ENCODE peak calls at places on chromosomes 6 and 20, in eight cellular contexts. J is psoas muscle, L is ovary, C is RWPE1, I is upper lobe of right lung, P is neural progenitor cell, O is retina, Q is dermis blood vessel endothelial cell. M is an unnamed sample.

GRCh38 chr6:138250513-138251247 is 32.4 kb upstream of the PBOV1 start:
- DNase-seq in J (peak), O (no peak), P (no peak), Q (peak), I (no peak), L (peak), C (peak), M (peak)

GRCh38 chr6:158287047-158287446 is 25.2 kb upstream of the TULP4 start:
- DNase-seq in L (no peak), O (no peak), J (no peak), I (no peak), Q (no peak), C (no peak), P (no peak), M (no peak)

GRCh38 chr6:40956871-40957270 is 82.2 kb downstream of the UNC5CL start:
- DNase-seq in L (no peak), P (peak), Q (no peak), O (no peak), I (no peak), J (no peak), C (no peak), M (no peak)

GRCh38 chr20:53795170-53795569 is 201.5 kb upstream of the ZNF217 start:
- DNase-seq in Q (no peak), P (no peak), C (no peak), O (no peak), J (no peak), L (no peak), I (no peak), M (no peak)

GRCh38 chr20:29497261-29497671 is 1760.2 kb upstream of the DEFB115 start:
- DNase-seq in I (peak), P (no peak), J (no peak), Q (no peak), C (no peak), L (no peak), O (peak), M (peak)

GRCh38 chr6:151317206-151317994 is 74.0 kb downstream of the ZBTB2 start:
- DNase-seq in L (no peak), I (no peak), C (peak), P (no peak), J (no peak), Q (peak), O (no peak), M (peak)

GRCh38 chr20:14264869-14265268 is 72.5 kb downstream of the FLRT3 start:
- DNase-seq in L (no peak), C (peak), P (no peak), I (no peak), J (no peak), Q (no peak), O (no peak), M (peak)

GRCh38 chr6:155301867-155302266 is 12.4 kb downstream of the TFB1M start:
- DNase-seq in Q (no peak), P (peak), I (no peak), L (no peak), O (no peak), J (no peak), C (no peak), M (peak)

GRCh38 chr6:152993847-152994246 is 8.7 kb downstream of the MTRF1L start:
- DNase-seq in O (no peak), L (no peak), C (no peak), J (no peak), Q (no peak), I (no peak), P (no peak), M (no peak)

GRCh38 chr20:23350855-23351838 is 556 bp downstream of the NXT1 start:
- DNase-seq in O (no peak), P (peak), C (peak), L (peak), Q (peak), J (peak), I (peak), M (peak)

GRCh38 chr6:168525926-168526630 is 85.1 kb downstream of the SMOC2 start:
- DNase-seq in O (no peak), C (no peak), J (no peak), L (no peak), Q (no peak), P (no peak), I (no peak), M (no peak)

GRCh38 chr6:169145476-169145875 is 108.2 kb downstream of the THBS2 start:
- DNase-seq in I (no peak), Q (no peak), O (no peak), C (no peak), L (no peak), J (no peak), P (no peak), M (no peak)

GRCh38 chr20:8116067-8116811 is 15.8 kb upstream of the PLCB1 start:
- DNase-seq in O (peak), J (no peak), Q (peak), I (no peak), C (no peak), L (no peak), P (no peak), M (peak)

GRCh38 chr20:2006452-2007381 is 12.9 kb upstream of the PDYN start:
- DNase-seq in O (peak), P (peak), I (no peak), L (no peak), Q (peak), J (no peak), C (peak), M (peak)

GRCh38 chr20:22723659-22724058 is 139.3 kb upstream of the FOXA2 start:
- DNase-seq in C (no peak), L (no peak), Q (no peak), I (no peak), P (no peak), O (no peak), J (no peak), M (peak)

GRCh38 chr20:7790189-7790588 is 150.1 kb downstream of the HAO1 start:
- DNase-seq in L (no peak), O (no peak), J (no peak), I (no peak), C (no peak), P (no peak), Q (no peak), M (peak)

GRCh38 chr20:50514035-50514337 is 3.8 kb downstream of the PTPN1 start:
- DNase-seq in O (no peak), P (no peak), L (no peak), C (no peak), J (no peak), Q (no peak), I (no peak), M (no peak)

GRCh38 chr20:57459278-57459677 is 65.7 kb downstream of the CTCFL start:
- DNase-seq in Q (no peak), P (no peak), I (no peak), O (no peak), C (no peak), J (no peak), L (no peak), M (no peak)

GRCh38 chr6:141833001-141833655 is 299.6 kb upstream of the GJE1 start:
- DNase-seq in P (no peak), O (no peak), L (no peak), I (no peak), J (no peak), Q (no peak), C (no peak), M (no peak)

GRCh38 chr6:112938656-112939055 is 591.5 kb downstream of the RFPL4B start:
- DNase-seq in Q (no peak), C (no peak), L (no peak), J (no peak), P (no peak), I (no peak), O (no peak), M (peak)

GRCh38 chr6:139062921-139063320 is 34.4 kb downstream of the ABRACL start:
- DNase-seq in C (no peak), I (no peak), J (no peak), L (no peak), P (no peak), Q (no peak), O (no peak), M (peak)

GRCh38 chr20:22204801-22205200 is 379.6 kb downstream of the FOXA2 start:
- DNase-seq in O (no peak), L (no peak), I (no peak), J (no peak), C (no peak), P (no peak), Q (no peak), M (no peak)

GRCh38 chr6:164396071-164397047 is 913.0 kb downstream of the C6orf118 start:
- DNase-seq in P (peak), I (no peak), C (no peak), O (peak), J (no peak), Q (peak), L (no peak), M (no peak)

GRCh38 chr20:5663396-5663795 is 86.8 kb upstream of the SHLD1 start:
- DNase-seq in Q (no peak), P (no peak), O (no peak), J (no peak), C (no peak), I (no peak), L (no peak), M (no peak)

GRCh38 chr6:142902636-142903053 is 42.3 kb downstream of the HIVEP2 start:
- DNase-seq in P (no peak), J (peak), C (peak), L (peak), I (peak), O (no peak), Q (peak), M (peak)

GRCh38 chr20:31718952-31719643 is 3.6 kb downstream of the BCL2L1 start:
- DNase-seq in O (no peak), I (no peak), L (no peak), P (no peak), Q (no peak), C (no peak), J (no peak), M (no peak)

GRCh38 chr6:16354692-16355091 is 116.3 kb downstream of the GMPR start:
- DNase-seq in O (no peak), J (no peak), I (no peak), C (no peak), P (no peak), L (no peak), Q (no peak), M (no peak)

GRCh38 chr6:3841066-3841454 is 8.1 kb upstream of the FAM50B start:
- DNase-seq in I (no peak), O (no peak), Q (no peak), C (no peak), J (no peak), L (no peak), P (no peak), M (no peak)